ENCODE peak calls at places on chromosome 15, in ten cellular contexts. K, P, N, Q, Y, M, W, A, R and X are unnamed samples.

GRCh38 chr15:84586641-84587160 is 14.1 kb upstream of the ZSCAN2 start:
- DNase-seq in K (peak), P (no peak), N (no peak), Q (no peak), Y (no peak), M (no peak), W (no peak), A (no peak), R (no peak), X (no peak)

GRCh38 chr15:79994651-79995050 is 23.7 kb upstream of the BCL2A1 start:
- DNase-seq in K (peak), P (no peak), N (no peak), Q (peak), Y (no peak), M (no peak), W (no peak), A (no peak), R (no peak), X (no peak)

GRCh38 chr15:28952666-28953491 is 67.1 kb downstream of the APBA2 start:
- DNase-seq in K (no peak), P (no peak), N (no peak), Q (no peak), Y (no peak), M (no peak), W (no peak), A (no peak), R (no peak), X (no peak)

GRCh38 chr15:73334086-73334485 is 34.7 kb downstream of the HCN4 start:
- DNase-seq in K (no peak), P (no peak), N (no peak), Q (no peak), Y (no peak), M (no peak), W (no peak), A (no peak), R (peak), X (no peak)

GRCh38 chr15:78840661-78841060 is 29.4 kb upstream of the ADAMTS7 start:
- DNase-seq in K (no peak), P (no peak), N (peak), Q (no peak), Y (no peak), M (no peak), W (no peak), A (no peak), R (peak), X (no peak)

GRCh38 chr15:36678308-36678707 is 98.9 kb downstream of the CDIN1 start:
- DNase-seq in K (no peak), P (no peak), N (no peak), Q (no peak), Y (no peak), M (no peak), W (no peak), A (no peak), R (no peak), X (no peak)

GRCh38 chr15:98070132-98070531 is 109.6 kb downstream of the ARRDC4 start:
- DNase-seq in K (no peak), P (no peak), N (no peak), Q (peak), Y (no peak), M (no peak), W (no peak), A (no peak), R (no peak), X (no peak)

GRCh38 chr15:68644088-68644904 is 65.5 kb downstream of the CORO2B start:
- DNase-seq in K (peak), P (no peak), N (no peak), Q (peak), Y (no peak), M (no peak), W (no peak), A (peak), R (no peak), X (no peak)

GRCh38 chr15:90042766-90043525 is 41.8 kb downstream of the ZNF710 start:
- DNase-seq in K (no peak), P (no peak), N (no peak), Q (no peak), Y (no peak), M (no peak), W (no peak), A (no peak), R (no peak), X (no peak)

GRCh38 chr15:60975203-60975602 is 253.9 kb downstream of the RORA start:
- DNase-seq in K (peak), P (no peak), N (no peak), Q (no peak), Y (no peak), M (no peak), W (no peak), A (no peak), R (no peak), X (no peak)

GRCh38 chr15:43876872-43877271 is 50.1 kb downstream of the WDR76 start:
- DNase-seq in K (no peak), P (no peak), N (no peak), Q (no peak), Y (no peak), M (no peak), W (no peak), A (no peak), R (no peak), X (no peak)
- H3K4me3 ChIP-seq in K (no peak), P (no peak), N (no peak), Q (no peak), Y (no peak), M (no peak), W (no peak), A (no peak), R (no peak), X (no peak)

GRCh38 chr15:71526061-71526460 is 284.3 kb upstream of the NR2E3 start:
- DNase-seq in K (peak), P (no peak), N (no peak), Q (peak), Y (no peak), M (no peak), W (no peak), A (no peak), R (no peak), X (no peak)
- H3K4me3 ChIP-seq in K (peak), P (no peak), N (no peak), Q (peak), Y (no peak), M (no peak), W (no peak), A (no peak), R (no peak), X (peak)

GRCh38 chr15:96340611-96341464 is 10.3 kb downstream of the NR2F2 start:
- DNase-seq in K (peak), P (no peak), N (no peak), Q (peak), Y (no peak), M (no peak), W (peak), A (peak), R (peak), X (no peak)

GRCh38 chr15:96338772-96339661 is 8.5 kb downstream of the NR2F2 start:
- DNase-seq in K (peak), P (no peak), N (no peak), Q (peak), Y (no peak), M (peak), W (no peak), A (no peak), R (no peak), X (no peak)

GRCh38 chr15:96341465-96342142 is 11.1 kb downstream of the NR2F2 start:
- DNase-seq in K (no peak), P (no peak), N (no peak), Q (peak), Y (no peak), M (no peak), W (no peak), A (no peak), R (no peak), X (no peak)

GRCh38 chr15:96339662-96340347 is 9.3 kb downstream of the NR2F2 start:
- DNase-seq in K (peak), P (no peak), N (no peak), Q (peak), Y (no peak), M (no peak), W (no peak), A (no peak), R (no peak), X (no peak)

GRCh38 chr15:96340348-96340610 is 9.8 kb downstream of the NR2F2 start:
- DNase-seq in K (no peak), P (no peak), N (no peak), Q (no peak), Y (no peak), M (no peak), W (no peak), A (no peak), R (no peak), X (no peak)
- H3K4me3 ChIP-seq in K (peak), P (peak), N (no peak), Q (peak), Y (peak), M (no peak), W (peak), A (peak), R (peak), X (peak)

GRCh38 chr15:52879862-52880261 is 89.7 kb upstream of the ONECUT1 start:
- DNase-seq in K (no peak), P (no peak), N (no peak), Q (no peak), Y (no peak), M (no peak), W (no peak), A (no peak), R (no peak), X (no peak)
- H3K4me3 ChIP-seq in K (no peak), P (no peak), N (no peak), Q (no peak), Y (no peak), M (no peak), W (no peak), A (no peak), R (no peak), X (no peak)

GRCh38 chr15:40409366-40409765 is 3.8 kb downstream of the IVD start:
- DNase-seq in K (no peak), P (no peak), N (peak), Q (no peak), Y (peak), M (no peak), W (no peak), A (no peak), R (no peak), X (no peak)

GRCh38 chr15:40412095-40412759 is 6.6 kb downstream of the IVD start:
- DNase-seq in K (no peak), P (no peak), N (no peak), Q (no peak), Y (no peak), M (peak), W (peak), A (no peak), R (no peak), X (no peak)

GRCh38 chr15:40410476-40410875 is 4.9 kb downstream of the IVD start:
- DNase-seq in K (no peak), P (no peak), N (no peak), Q (no peak), Y (no peak), M (no peak), W (no peak), A (no peak), R (no peak), X (no peak)

GRCh38 chr15:40405501-40406381 is at the start of gene IVD:
- DNase-seq in K (peak), P (peak), N (peak), Q (peak), Y (peak), M (peak), W (peak), A (peak), R (peak), X (no peak)

DNA sequence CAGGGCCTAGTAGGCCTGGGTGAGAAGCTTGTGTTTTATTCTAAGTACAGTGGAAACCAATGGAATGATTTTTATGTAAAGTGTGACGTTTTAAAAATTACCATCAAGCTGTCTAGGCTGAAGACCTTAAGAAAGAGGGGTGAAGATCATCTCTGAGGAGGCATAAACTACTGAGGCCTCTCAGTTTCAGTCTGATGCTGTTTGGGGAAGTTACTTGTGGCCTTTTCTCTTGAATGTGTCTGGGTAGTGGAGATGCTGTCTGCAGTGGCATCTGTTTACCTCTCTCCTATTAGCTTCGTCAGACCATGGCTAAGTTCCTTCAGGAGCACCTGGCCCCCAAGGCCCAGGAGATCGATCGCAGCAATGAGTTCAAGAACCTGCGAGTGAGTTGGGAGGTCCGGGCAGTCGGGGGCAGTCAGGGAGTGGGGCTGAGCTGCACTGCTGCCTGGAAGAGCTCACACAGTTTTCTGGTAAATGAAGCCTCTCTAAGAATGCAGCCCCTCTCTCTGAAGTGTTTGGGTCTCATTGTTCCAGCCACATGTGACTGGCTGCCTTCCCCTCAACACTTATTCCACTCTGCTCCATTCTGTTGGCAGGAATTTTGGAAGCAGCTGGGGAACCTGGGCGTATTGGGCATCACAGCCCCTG is 1.9 kb downstream of the IVD start:
- DNase-seq in K (no peak), P (no peak), N (peak), Q (no peak), Y (no peak), M (no peak), W (no peak), A (no peak), R (no peak), X (no peak)
- H3K4me3 ChIP-seq in K (peak), P (no peak), N (peak), Q (no peak), Y (no peak), M (no peak), W (no peak), A (no peak), R (no peak), X (no peak)